ENCODE peak calls at places on chromosomes 2 and 18, in eight cellular contexts. Y is A673, Q is heart right ventricle, I is transverse colon, D is cardiac muscle cell, O is neural progenitor cell, R is GM23248, A is iPS DF 6.9. F is an unnamed sample. For H3K4me1, the result is how much of the 10 kb centered on the place peaks cover.

GRCh38 chr2:210539035-210539434 is 17.4 kb upstream of the CPS1 start:
- DNase-seq in Y (no peak), Q (no peak), I (no peak), D (no peak), O (no peak), R (no peak), A (no peak), F (no peak)

GRCh38 chr2:106864051-106864450 is 21.9 kb downstream of the ST6GAL2 start:
- DNase-seq in Y (no peak), Q (no peak), I (no peak), D (no peak), O (no peak), R (no peak), A (no peak), F (no peak)

GRCh38 chr18:37584952-37585695 is 19.5 kb upstream of the CELF4 start:
- DNase-seq in Y (no peak), Q (no peak), I (no peak), D (no peak), O (peak), R (no peak), A (no peak), F (no peak)

GRCh38 chr18:73717570-73717969 is 430.1 kb downstream of the FBXO15 start:
- DNase-seq in Y (peak), Q (no peak), I (no peak), D (no peak), O (no peak), R (peak), A (no peak), F (no peak)

GRCh38 chr18:62586148-62586774 is 63.4 kb downstream of the ZCCHC2 start:
- DNase-seq in Y (peak), Q (peak), I (peak), D (peak), O (peak), R (peak), A (peak), F (no peak)

GRCh38 chr2:55358451-55358850 is 61.2 kb downstream of the CCDC88A start:
- DNase-seq in Y (no peak), Q (no peak), I (no peak), D (no peak), O (no peak), R (no peak), A (no peak), F (no peak)

GRCh38 chr2:167509585-167509984 is 621.3 kb downstream of the XIRP2 start:
- DNase-seq in Y (peak), Q (no peak), I (no peak), D (peak), O (peak), R (peak), A (peak), F (no peak)

GRCh38 chr18:51017140-51017874 is 12.7 kb upstream of the SMAD4 start:
- DNase-seq in Y (no peak), Q (no peak), I (no peak), D (no peak), O (peak), R (no peak), A (no peak), F (no peak)

GRCh38 chr2:205883965-205884364 is 201.7 kb downstream of the NRP2 start:
- DNase-seq in Y (no peak), Q (no peak), I (no peak), D (no peak), O (no peak), R (no peak), A (no peak), F (no peak)

GRCh38 chr2:43707255-43707654 is 31.0 kb upstream of the C1GALT1C1L start:
- DNase-seq in Y (peak), Q (peak), I (peak), D (peak), O (no peak), R (peak), A (no peak), F (no peak)

GRCh38 chr2:16026816-16027501 is 86.6 kb downstream of the MYCN start:
- DNase-seq in Y (no peak), Q (no peak), I (no peak), D (no peak), O (no peak), R (no peak), A (no peak), F (no peak)

GRCh38 chr18:10563886-10564285 is 38.1 kb downstream of the NAPG start:
- DNase-seq in Y (no peak), Q (no peak), I (no peak), D (no peak), O (no peak), R (no peak), A (no peak), F (no peak)

GRCh38 chr2:120740765-120741513 is 5.3 kb downstream of the GLI2 start:
- DNase-seq in Y (peak), Q (no peak), I (no peak), D (peak), O (peak), R (no peak), A (no peak), F (peak)

GRCh38 chr2:108591163-108591562 is 56.9 kb downstream of the LIMS1 start:
- DNase-seq in Y (no peak), Q (no peak), I (no peak), D (no peak), O (no peak), R (no peak), A (no peak), F (no peak)

GRCh38 chr2:230346921-230347533 is 20.0 kb downstream of the SP140L start:
- DNase-seq in Y (no peak), Q (no peak), I (no peak), D (no peak), O (no peak), R (peak), A (no peak), F (no peak)

GRCh38 chr18:80223581-80224148 is 23.6 kb downstream of the PARD6G start:
- DNase-seq in Y (no peak), Q (no peak), I (no peak), D (no peak), O (no peak), R (no peak), A (no peak), F (no peak)

GRCh38 chr18:23380817-23381216 is 72.3 kb upstream of the RIOK3 start:
- DNase-seq in Y (no peak), Q (no peak), I (no peak), D (peak), O (no peak), R (no peak), A (no peak), F (no peak)

GRCh38 chr2:96868555-96869280 is 1.2 kb downstream of the SEMA4C start:
- DNase-seq in Y (peak), Q (peak), I (peak), D (peak), O (peak), R (peak), A (no peak), F (peak)

GRCh38 chr2:64094663-64095382 is 49.4 kb downstream of the PELI1 start:
- DNase-seq in Y (no peak), Q (no peak), I (no peak), D (no peak), O (peak), R (no peak), A (no peak), F (no peak)

GRCh38 chr2:204718607-204719006 is 173.3 kb downstream of the PARD3B start:
- DNase-seq in Y (no peak), Q (no peak), I (no peak), D (no peak), O (no peak), R (no peak), A (no peak), F (no peak)

GRCh38 chr2:12106440-12107080 is 360.1 kb downstream of the LPIN1 start:
- DNase-seq in Y (peak), Q (peak), I (peak), D (peak), O (no peak), R (peak), A (no peak), F (peak)

GRCh38 chr2:207239754-207240494 is 74.2 kb upstream of the KLF7 start:
- DNase-seq in Y (no peak), Q (no peak), I (no peak), D (peak), O (no peak), R (peak), A (no peak), F (no peak)

GRCh38 chr2:16950436-16950835 is 284.8 kb upstream of the CYRIA start:
- DNase-seq in Y (no peak), Q (no peak), I (no peak), D (no peak), O (no peak), R (no peak), A (no peak), F (no peak)

GRCh38 chr18:12376034-12376717 is 851 bp downstream of the AFG3L2 start:
- DNase-seq in Y (peak), Q (peak), I (peak), D (peak), O (peak), R (peak), A (no peak), F (peak)

GRCh38 chr2:239038773-239039478 is 191.0 kb downstream of the TWIST2 start:
- DNase-seq in Y (no peak), Q (no peak), I (no peak), D (no peak), O (no peak), R (no peak), A (no peak), F (no peak)

GRCh38 chr2:223036756-223037432 is 15.1 kb upstream of the KCNE4 start:
- DNase-seq in Y (no peak), Q (no peak), I (no peak), D (no peak), O (no peak), R (no peak), A (no peak), F (no peak)

GRCh38 chr2:223034241-223034933 is 17.6 kb upstream of the KCNE4 start:
- DNase-seq in Y (no peak), Q (no peak), I (no peak), D (no peak), O (no peak), R (no peak), A (no peak), F (no peak)

GRCh38 chr2:223037433-223037800 is 14.6 kb upstream of the KCNE4 start:
- DNase-seq in Y (no peak), Q (no peak), I (no peak), D (no peak), O (no peak), R (no peak), A (no peak), F (no peak)

GRCh38 chr2:223027442-223027841 is 24.5 kb upstream of the KCNE4 start:
- DNase-seq in Y (peak), Q (no peak), I (no peak), D (peak), O (no peak), R (peak), A (no peak), F (no peak)

DNA sequence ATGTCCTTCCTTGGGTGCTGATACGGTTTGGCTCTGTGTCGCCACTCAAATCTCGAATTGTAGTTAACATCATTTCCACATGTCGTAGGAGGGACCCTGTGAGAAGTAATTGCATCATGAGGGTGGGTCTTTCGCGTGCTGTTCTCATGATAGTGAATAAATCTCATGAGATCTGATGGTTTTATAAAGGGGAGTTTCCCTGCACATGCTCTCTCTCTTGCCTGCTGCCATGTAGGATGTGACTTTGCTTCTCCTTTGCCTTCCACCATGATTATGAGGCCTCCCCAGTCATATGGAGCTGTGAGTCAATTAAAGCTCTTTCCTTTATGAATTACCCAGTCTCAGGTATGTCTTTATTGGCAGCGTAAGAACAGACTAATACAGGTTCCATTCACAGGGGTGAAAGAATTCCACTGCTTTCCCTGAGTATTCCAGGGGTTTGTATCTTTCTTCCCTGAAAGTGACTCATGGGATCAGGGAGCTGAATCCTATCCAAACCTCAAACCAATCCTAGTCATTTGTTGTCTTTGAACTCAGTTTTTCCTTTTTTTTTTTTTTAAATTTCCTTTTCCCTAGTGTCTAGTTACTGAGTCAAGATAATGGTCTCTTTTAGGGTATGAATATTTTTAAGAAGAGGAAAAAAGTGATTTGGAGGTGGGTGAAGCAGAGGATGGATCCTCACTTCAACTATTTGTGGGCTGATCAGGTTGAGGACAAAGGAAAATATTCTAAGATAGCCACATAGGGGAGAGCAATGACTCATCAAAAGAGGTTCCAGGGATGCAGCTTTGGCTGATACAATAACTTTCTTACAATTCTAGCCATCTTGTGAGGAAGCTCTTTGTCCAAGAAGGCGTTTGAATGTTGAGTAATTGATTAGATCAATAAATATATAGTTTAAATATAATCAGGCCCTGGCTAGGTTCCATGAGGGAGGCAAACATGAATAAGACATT is 19.5 kb upstream of the KCNE4 start:
- DNase-seq in Y (no peak), Q (no peak), I (no peak), D (no peak), O (no peak), R (no peak), A (no peak), F (no peak)
- H3K4me3 ChIP-seq in Y (no peak), Q (no peak), I (no peak), D (no peak), O (no peak), R (no peak), A (no peak), F (no peak)

GRCh38 chr2:134410831-134411231 is 157.0 kb downstream of the MGAT5 start:
- DNase-seq in Y (no peak), Q (no peak), I (peak), D (peak), O (no peak), R (peak), A (no peak), F (no peak)

GRCh38 chr2:134412639-134412999 is 158.7 kb downstream of the MGAT5 start:
- DNase-seq in Y (no peak), Q (no peak), I (no peak), D (no peak), O (no peak), R (no peak), A (no peak), F (no peak)

GRCh38 chr2:134413430-134413829 is 159.6 kb downstream of the MGAT5 start:
- DNase-seq in Y (no peak), Q (no peak), I (no peak), D (no peak), O (no peak), R (peak), A (no peak), F (no peak)

GRCh38 chr2:134411279-134411827 is 157.5 kb downstream of the MGAT5 start:
- DNase-seq in Y (no peak), Q (no peak), I (no peak), D (no peak), O (peak), R (no peak), A (no peak), F (no peak)

GRCh38 chr2:134411828-134412638 is 158.2 kb downstream of the MGAT5 start:
- DNase-seq in Y (peak), Q (peak), I (peak), D (peak), O (peak), R (peak), A (peak), F (peak)
- H3K4me1 ChIP-seq in Y (under half), Q (under half), I (under half), D (under half), O (under half), R (under half), A (under half), F (under half)

GRCh38 chr2:14554829-14555580 is 77.5 kb upstream of the LRATD1 start:
- DNase-seq in Y (no peak), Q (no peak), I (peak), D (no peak), O (no peak), R (no peak), A (no peak), F (no peak)
- H3K27ac ChIP-seq in Y (no peak), Q (no peak), I (peak), D (no peak), O (no peak), R (no peak), A (no peak), F (no peak)

DNA sequence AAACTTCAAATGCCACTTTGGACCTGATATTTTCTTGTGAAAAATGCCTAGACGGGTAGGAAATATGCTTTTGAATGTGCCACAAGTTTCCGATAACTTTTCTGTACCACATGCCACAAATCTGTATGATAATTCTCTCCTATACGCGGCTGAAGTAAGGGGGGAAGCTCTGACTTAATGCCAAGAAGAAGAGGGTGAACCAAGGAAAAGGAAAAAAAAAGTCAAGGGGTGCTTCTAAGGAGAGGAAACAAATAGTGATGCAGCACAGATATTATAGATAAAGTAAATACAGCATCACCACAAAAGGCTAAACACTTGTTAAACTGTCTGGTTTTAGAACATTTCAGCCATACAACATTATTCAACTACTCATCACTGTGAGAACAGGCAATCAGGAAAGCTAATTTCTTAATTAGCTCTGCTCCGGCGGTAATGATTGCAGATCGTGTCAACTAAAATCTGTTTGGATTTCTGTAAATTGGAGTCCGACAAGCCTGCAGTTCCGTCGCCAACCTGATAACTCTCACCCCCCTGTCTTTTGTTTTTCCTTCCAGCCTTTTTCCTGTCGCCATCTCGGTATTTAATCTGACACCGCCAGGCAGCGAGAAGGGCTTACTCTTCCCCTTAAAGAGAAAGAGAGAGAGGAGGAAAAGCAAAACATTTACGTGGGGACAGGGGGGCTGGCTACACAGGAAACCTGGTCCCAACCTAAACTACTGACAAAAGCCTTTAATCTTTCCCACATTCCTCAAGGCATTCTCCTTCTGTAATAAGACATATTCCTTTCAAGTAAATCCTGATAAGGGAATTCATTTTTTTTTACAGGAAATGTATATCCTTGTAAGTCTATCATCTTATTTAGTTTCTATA is 67.5 kb downstream of the ZEB2 start:
- DNase-seq in Y (peak), Q (no peak), I (no peak), D (peak), O (peak), R (peak), A (no peak), F (no peak)
- H3K4me3 ChIP-seq in Y (peak), Q (peak), I (no peak), D (peak), O (peak), R (peak), A (no peak), F (no peak)

GRCh38 chr2:208252766-208253492 is 1.9 kb downstream of the IDH1 start:
- DNase-seq in Y (no peak), Q (no peak), I (no peak), D (peak), O (no peak), R (peak), A (no peak), F (no peak)
- H3K4me1 ChIP-seq in Y (under half), Q (under half), I (under half), D (under half), O (under half), R (under half), A (under half), F (under half)

GRCh38 chr2:232672581-232672980 is 24.6 kb upstream of the GIGYF2 start:
- DNase-seq in Y (no peak), Q (no peak), I (no peak), D (no peak), O (no peak), R (no peak), A (no peak), F (no peak)
- H3K27ac ChIP-seq in Y (no peak), Q (no peak), I (no peak), D (no peak), O (no peak), R (no peak), A (no peak), F (no peak)

GRCh38 chr18:48943333-48943732 is 7.4 kb downstream of the SMAD7 start:
- DNase-seq in Y (no peak), Q (no peak), I (no peak), D (no peak), O (no peak), R (peak), A (no peak), F (no peak)

GRCh38 chr18:48942086-48942485 is 8.7 kb downstream of the SMAD7 start:
- DNase-seq in Y (no peak), Q (no peak), I (no peak), D (no peak), O (no peak), R (peak), A (no peak), F (no peak)

GRCh38 chr18:48943736-48944527 is 6.8 kb downstream of the SMAD7 start:
- DNase-seq in Y (no peak), Q (no peak), I (peak), D (no peak), O (no peak), R (peak), A (no peak), F (peak)

GRCh38 chr18:48941672-48942071 is 9.1 kb downstream of the SMAD7 start:
- DNase-seq in Y (no peak), Q (no peak), I (no peak), D (no peak), O (no peak), R (peak), A (no peak), F (no peak)

GRCh38 chr18:48942554-48943261 is 8.1 kb downstream of the SMAD7 start:
- DNase-seq in Y (no peak), Q (no peak), I (no peak), D (peak), O (no peak), R (peak), A (no peak), F (no peak)
- H3K4me3 ChIP-seq in Y (no peak), Q (no peak), I (no peak), D (no peak), O (no peak), R (peak), A (no peak), F (no peak)

DNA sequence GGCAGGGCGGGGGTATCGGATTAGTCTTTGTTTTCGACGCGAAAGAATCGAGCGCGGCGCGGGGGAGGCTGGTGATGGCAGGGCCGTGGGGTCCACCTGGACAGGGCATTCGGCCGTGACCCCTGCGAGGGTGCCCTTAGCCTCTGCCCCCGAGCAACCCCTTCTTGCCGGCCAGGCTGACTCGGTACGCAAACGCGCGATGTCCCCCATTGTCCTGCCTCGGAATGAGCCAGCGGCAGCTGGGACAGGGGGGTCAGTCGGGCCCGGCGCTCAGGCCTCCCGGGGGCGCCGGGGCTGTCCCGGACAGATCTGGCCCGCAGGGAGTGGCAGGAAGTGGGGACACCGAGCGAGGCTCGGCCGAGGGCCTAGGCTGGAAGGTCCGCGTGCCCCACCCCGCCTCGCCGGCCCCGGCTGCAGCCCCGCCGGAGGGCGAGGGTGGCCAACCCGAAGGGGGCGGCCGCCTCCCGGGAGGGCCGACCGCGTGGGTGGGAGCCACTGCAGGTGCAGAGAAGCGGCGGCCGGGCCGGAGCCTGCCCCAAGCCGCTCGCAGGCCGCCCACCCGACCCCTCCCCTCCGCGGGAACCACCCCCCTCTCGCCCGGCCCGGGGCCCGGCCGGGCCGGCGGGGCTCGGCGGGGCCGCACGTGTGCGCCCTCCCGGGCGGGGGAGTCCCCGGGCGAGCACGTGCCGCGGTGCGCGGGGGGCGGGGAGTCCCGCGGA is at the start of gene TET3:
- DNase-seq in Y (peak), Q (no peak), I (peak), D (no peak), O (peak), R (peak), A (no peak), F (peak)
- H3K4me1 ChIP-seq in Y (half or more), Q (half or more), I (under half), D (half or more), O (under half), R (under half), A (under half), F (half or more)

F was measured in naive thymus-derived CD4-positive, alpha-beta T cell.